ENCODE peak calls at places on chromosomes 7 and 10, in seven cellular contexts. W is activated naive CD8-positive, alpha-beta T cell treated with anti-CD3 and anti-CD28 coated beads, Interleukin-2, amount 50 U/mL, for 16 hours; B is stimulated activated CD8-positive, alpha-beta memory T cell treated with anti-CD3 and anti-CD28 coated beads, Interleukin-2, amount 100 ng/mL, for 1 hour; M is AG20443; V is HS-27A; T is OCI-LY7; N is C1 segment of cervical spinal cord. Q is an unnamed sample.

GRCh38 chr7:67380326-67380725 is 383.7 kb downstream of the TYW1 start:
- DNase-seq in N (no peak), W (no peak), M (no peak), B (no peak), V (no peak), T (no peak), Q (no peak)

GRCh38 chr10:97764519-97764931 is 7.3 kb downstream of the SFRP5 start:
- DNase-seq in W (no peak), M (no peak), T (peak; percentile 81), N (no peak), B (no peak), V (no peak), Q (no peak)

GRCh38 chr10:82390866-82391658 is 516.1 kb downstream of the NRG3 start:
- DNase-seq in T (no peak), B (no peak), V (no peak), N (no peak), W (no peak), M (no peak), Q (no peak)

GRCh38 chr7:159033956-159034938 is 110.4 kb downstream of the VIPR2 start:
- DNase-seq in B (no peak), V (no peak), N (no peak), T (no peak), W (no peak), M (no peak), Q (no peak)

GRCh38 chr7:70574314-70574713 is 557.6 kb upstream of the GALNT17 start:
- DNase-seq in M (no peak), T (no peak), N (no peak), V (no peak), B (no peak), W (no peak), Q (no peak)

GRCh38 chr7:94239661-94240234 is 154.9 kb upstream of the COL1A2 start:
- DNase-seq in W (no peak), N (no peak), T (no peak), B (no peak), M (peak; percentile 12), V (no peak), Q (no peak)

GRCh38 chr7:75971961-75972763 is 22.2 kb downstream of the TMEM120A start:
- DNase-seq in B (no peak), N (no peak), W (no peak), M (peak; percentile 55), T (no peak), V (no peak), Q (no peak)

GRCh38 chr10:131723601-131724530 is 176.9 kb upstream of the PPP2R2D start:
- DNase-seq in W (no peak), V (no peak), T (no peak), N (no peak), M (no peak), B (no peak), Q (no peak)